ENCODE peak calls at places on chromosomes 16 and 17, in six cellular contexts. Y is body of pancreas; U is NCI-H2029; W is stimulated activated CD8-positive, alpha-beta memory T cell treated with anti-CD3 and anti-CD28 coated beads, Interleukin-2, amount 100 ng/mL, for 1 hour; O is HFFc6; Z is naive thymus-derived CD8-positive, alpha-beta T cell. B is an unnamed sample.

GRCh38 chr17:82300707-82301270 is 16.6 kb downstream of the CD7 start:
- DNase-seq in Y (peak), Z (peak), O (peak), W (no peak), U (no peak), B (peak)

GRCh38 chr16:58488531-58488930 is 11.4 kb upstream of the NDRG4 start:
- DNase-seq in W (no peak), O (no peak), Z (no peak), Y (no peak), U (no peak), B (no peak)

GRCh38 chr17:10224592-10225195 is 26.3 kb upstream of the GAS7 start:
- DNase-seq in Y (no peak), O (no peak), Z (no peak), W (no peak), U (no peak), B (no peak)

GRCh38 chr17:3046753-3047152 is 16.7 kb downstream of the OR1D5 start:
- DNase-seq in O (no peak), Z (no peak), U (no peak), W (no peak), Y (no peak), B (no peak)

GRCh38 chr16:11253995-11254912 is 1.8 kb downstream of the SOCS1 start:
- DNase-seq in U (no peak), Z (no peak), O (no peak), W (no peak), Y (no peak), B (no peak)

GRCh38 chr17:7634384-7634783 is 4.4 kb downstream of the SHBG start:
- DNase-seq in W (no peak), O (peak), U (no peak), Z (no peak), Y (no peak), B (peak)

GRCh38 chr16:11670171-11671131 is 2.2 kb downstream of the SNN start:
- DNase-seq in U (no peak), Y (peak), Z (peak), O (no peak), W (no peak), B (no peak)

GRCh38 chr17:10843806-10844205 is 5.9 kb upstream of the PIRT start:
- DNase-seq in O (no peak), W (no peak), Y (peak), U (no peak), Z (no peak), B (no peak)

GRCh38 chr16:22008215-22009142 is 568 bp downstream of the MOSMO start:
- DNase-seq in Z (peak), W (no peak), Y (peak), O (no peak), U (no peak), B (no peak)

GRCh38 chr16:80591071-80591935 is 50.5 kb downstream of the DYNLRB2 start:
- DNase-seq in Y (no peak), U (no peak), Z (peak), O (no peak), W (no peak), B (no peak)

GRCh38 chr17:48718781-48719641 is 3.3 kb downstream of the PRAC1 start:
- DNase-seq in O (no peak), W (no peak), U (no peak), Z (no peak), Y (no peak), B (no peak)

GRCh38 chr17:28547623-28548416 is 4.6 kb downstream of the UNC119 start:
- DNase-seq in U (no peak), O (peak), Z (peak), Y (peak), W (no peak), B (peak)

B was measured in SHP77 treated with DMSO at 0.1 percent for 48 hours.